ENCODE peak calls at places on chromosomes 5 and 9, in six cellular contexts. C is kidney, M is left ventricle myocardium inferior, Z is thoracic aorta, L is right cardiac atrium, D is WERI-Rb-1. U is an unnamed sample.

GRCh38 chr9:105415344-105415980 is 32.4 kb upstream of the FSD1L start:
- DNase-seq in C (no peak), L (peak; percentile 36), D (peak; percentile 75), Z (no peak), M (no peak), U (peak; percentile 54)

GRCh38 chr5:52846443-52846842 is 58.7 kb downstream of the ITGA1 start:
- DNase-seq in M (no peak), C (no peak), Z (no peak), D (no peak), L (no peak), U (no peak)

GRCh38 chr5:157564149-157564711 is 11.3 kb downstream of the ADAM19 start:
- DNase-seq in M (no peak), Z (no peak), C (no peak), L (peak; percentile 42), D (peak; percentile 71), U (no peak)

GRCh38 chr9:95462419-95463121 is 54.2 kb downstream of the PTCH1 start:
- DNase-seq in M (peak; percentile 55), L (peak; percentile 55), Z (no peak), D (peak; percentile 84), C (peak; percentile 87), U (peak; percentile 65)

GRCh38 chr5:164000819-164001218 is 495.4 kb downstream of the MAT2B start:
- DNase-seq in L (no peak), Z (no peak), D (no peak), C (no peak), M (no peak), U (no peak)

GRCh38 chr9:7234144-7234543 is 476.4 kb downstream of the KDM4C start:
- DNase-seq in Z (no peak), L (no peak), M (no peak), D (peak; percentile 32), C (no peak), U (no peak)

GRCh38 chr9:23153058-23153457 is 673.0 kb downstream of the ELAVL2 start:
- DNase-seq in C (no peak), D (no peak), Z (no peak), M (no peak), L (no peak), U (no peak)

GRCh38 chr5:40497573-40497972 is 182.1 kb upstream of the PTGER4 start:
- DNase-seq in M (no peak), C (no peak), D (no peak), L (no peak), Z (no peak), U (no peak)

GRCh38 chr9:35612843-35613242 is 5.4 kb downstream of the CD72 start:
- DNase-seq in C (no peak), D (no peak), Z (no peak), L (no peak), M (no peak), U (no peak)

GRCh38 chr5:10635861-10636350 is 72.0 kb downstream of the ANKRD33B start:
- DNase-seq in Z (no peak), D (no peak), C (no peak), L (no peak), M (no peak), U (no peak)

GRCh38 chr9:71271602-71272001 is 150.2 kb upstream of the TRPM3 start:
- DNase-seq in D (no peak), C (no peak), Z (no peak), L (no peak), M (no peak), U (no peak)

GRCh38 chr5:41835625-41836024 is 34.6 kb downstream of the OXCT1 start:
- DNase-seq in M (peak; percentile 54), D (peak; percentile 12), Z (peak; percentile 11), C (peak; percentile 55), L (peak; percentile 50), U (no peak)

GRCh38 chr5:129461816-129462396 is 1.8 kb downstream of the ADAMTS19 start:
- DNase-seq in L (no peak), C (no peak), Z (no peak), D (no peak), M (no peak), U (no peak)

GRCh38 chr9:11973011-11973410 is 720.2 kb upstream of the TYRP1 start:
- DNase-seq in C (no peak), D (no peak), Z (no peak), L (no peak), M (no peak), U (no peak)

GRCh38 chr9:10704720-10705119 is 91.9 kb upstream of the PTPRD start:
- DNase-seq in L (no peak), M (no peak), C (no peak), D (no peak), Z (no peak), U (no peak)

GRCh38 chr9:70571247-70571646 is 156.8 kb upstream of the KLF9 start:
- DNase-seq in C (no peak), L (no peak), D (no peak), Z (no peak), M (no peak), U (no peak)

GRCh38 chr9:121734465-121734864 is 83.0 kb downstream of the DAB2IP start:
- DNase-seq in Z (no peak), D (no peak), L (no peak), C (no peak), M (no peak), U (no peak)

GRCh38 chr5:42377496-42377895 is 45.7 kb upstream of the GHR start:
- DNase-seq in M (no peak), L (no peak), D (no peak), Z (no peak), C (no peak), U (no peak)

GRCh38 chr9:87554177-87554940 is 56.7 kb downstream of the DAPK1 start:
- DNase-seq in Z (no peak), D (no peak), C (no peak), L (no peak), M (no peak), U (no peak)

GRCh38 chr5:77638763-77639451 is 394 bp upstream of the OTP start:
- DNase-seq in D (no peak), L (no peak), Z (no peak), C (peak; percentile 55), M (no peak), U (no peak)

GRCh38 chr5:132883261-132883834 is 9.9 kb downstream of the LEAP2 start:
- DNase-seq in L (peak; percentile 34), M (no peak), Z (no peak), D (peak; percentile 47), C (no peak), U (no peak)
- H3K27ac ChIP-seq in L (no peak overlapping the region), M (no peak overlapping the region), Z (no peak overlapping the region), D (no peak overlapping the region), C (no peak overlapping the region), U (no peak overlapping the region)

DNA sequence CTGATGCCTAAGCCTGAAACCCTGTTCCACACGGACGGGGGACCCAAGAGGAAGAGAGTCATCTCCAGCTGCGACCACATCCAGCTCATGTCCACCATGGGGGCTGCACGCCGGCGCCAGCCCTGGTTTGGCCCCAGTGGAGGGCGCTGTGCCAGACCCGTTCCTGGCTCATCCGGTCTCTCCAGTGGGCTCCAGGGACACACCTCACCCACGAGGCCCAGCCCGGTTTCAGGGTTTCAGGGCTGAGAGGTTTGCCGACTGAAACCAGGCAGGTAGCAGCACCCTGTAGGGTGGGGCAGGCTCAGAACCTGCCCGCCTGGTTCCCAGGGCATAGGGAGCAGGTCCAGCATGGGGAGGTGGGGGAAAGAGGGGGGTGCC is 71.4 kb upstream of the STXBP1 start:
- DNase-seq in D (no peak), L (no peak), Z (no peak), M (no peak), C (no peak), U (no peak)
- H3K27ac ChIP-seq in D (no peak overlapping the region), L (no peak overlapping the region), Z (peak overlapping the region; percentile 90), M (peak overlapping the region; percentile 0), C (no peak overlapping the region), U (no peak overlapping the region)

DNA sequence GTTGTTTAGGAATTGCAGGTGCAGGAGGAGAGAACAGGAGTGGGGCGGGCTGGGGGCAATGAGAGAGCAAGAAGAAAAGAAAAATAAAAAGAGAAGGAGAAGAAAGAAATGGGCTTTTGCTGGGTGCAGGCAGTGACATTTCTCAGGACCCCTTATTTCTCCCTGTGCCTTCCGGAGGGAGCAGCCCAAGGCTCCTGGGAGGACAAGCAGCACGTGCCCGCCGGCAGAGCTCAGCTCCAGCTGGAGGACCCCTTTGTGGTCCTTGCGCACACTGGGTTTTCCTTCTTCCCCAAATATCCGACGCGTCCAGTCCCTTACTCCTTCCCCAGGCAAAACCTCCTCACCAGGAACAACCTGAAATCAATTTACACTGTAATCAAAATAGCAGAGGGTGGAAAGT is 2.0 kb downstream of the BTNL9 start:
- DNase-seq in L (no peak), M (no peak), C (no peak), D (no peak), Z (no peak), U (no peak)
- H3K27ac ChIP-seq in L (peak overlapping the region; percentile 7), M (peak overlapping the region; percentile 92), C (no peak overlapping the region), D (no peak overlapping the region), Z (no peak overlapping the region), U (no peak overlapping the region)

GRCh38 chr5:80240368-80240986 is 15.4 kb downstream of the SERINC5 start:
- DNase-seq in D (no peak), Z (no peak), M (no peak), L (no peak), C (no peak), U (no peak)
- H3K27ac ChIP-seq in D (no peak overlapping the region), Z (no peak overlapping the region), M (peak overlapping the region; percentile 71), L (no peak overlapping the region), C (no peak overlapping the region), U (peak overlapping the region; percentile 2)

GRCh38 chr9:92332577-92333287 is 7.0 kb downstream of the CENPP start:
- DNase-seq in D (no peak), Z (no peak), L (no peak), M (peak; percentile 42), C (no peak), U (no peak)
- H3K27ac ChIP-seq in D (no peak overlapping the region), Z (no peak overlapping the region), L (peak overlapping the region; percentile 58), M (peak overlapping the region; percentile 76), C (no peak overlapping the region), U (no peak overlapping the region)

GRCh38 chr9:132087438-132088030 is 7.9 kb upstream of the MED27 start:
- DNase-seq in M (no peak), L (no peak), D (no peak), C (no peak), Z (no peak), U (no peak)
- H3K27ac ChIP-seq in M (no peak overlapping the region), L (no peak overlapping the region), D (no peak overlapping the region), C (no peak overlapping the region), Z (no peak overlapping the region), U (no peak overlapping the region)

GRCh38 chr5:174726916-174727793 is 2.8 kb downstream of the MSX2 start:
- DNase-seq in Z (no peak), C (no peak), M (no peak), L (no peak), D (no peak), U (no peak)
- H3K27ac ChIP-seq in Z (no peak overlapping the region), C (no peak overlapping the region), M (no peak overlapping the region), L (no peak overlapping the region), D (no peak overlapping the region), U (no peak overlapping the region)

GRCh38 chr5:96969401-96969800 is 33.5 kb downstream of the LNPEP start:
- DNase-seq in C (no peak), M (no peak), D (no peak), Z (no peak), L (no peak), U (no peak)

GRCh38 chr5:96966801-96967200 is 30.9 kb downstream of the LNPEP start:
- DNase-seq in L (no peak), C (no peak), D (no peak), M (no peak), Z (no peak), U (no peak)

GRCh38 chr5:96968614-96969013 is 32.7 kb downstream of the LNPEP start:
- DNase-seq in C (no peak), L (no peak), Z (no peak), M (no peak), D (peak; percentile 18), U (no peak)

GRCh38 chr5:96968074-96968473 is 32.2 kb downstream of the LNPEP start:
- DNase-seq in C (no peak), L (no peak), Z (no peak), D (no peak), M (no peak), U (no peak)

GRCh38 chr5:96967400-96967799 is 31.5 kb downstream of the LNPEP start:
- DNase-seq in M (no peak), C (no peak), D (no peak), L (no peak), Z (no peak), U (no peak)
- H3K27ac ChIP-seq in M (peak overlapping the region; percentile 71), C (no peak overlapping the region), D (no peak overlapping the region), L (no peak overlapping the region), Z (peak overlapping the region; percentile 31), U (no peak overlapping the region)